ENCODE peak calls at places on chromosome 17, in nine cellular contexts. K is HuH-7.5; O is HTR-8/SVneo; B is CD8-positive, alpha-beta T cell; I is progenitor cell of endocrine pancreas; T is GF-D8; P is activated naive CD4-positive, alpha-beta T cell treated with Interleukin-2 at 50 U/mL for 16 hours; F is Calu3; Z is bronchial epithelial cell. W is an unnamed sample.

GRCh38 chr17:6507535-6507934 is 48.8 kb downstream of the PITPNM3 start:
- DNase-seq in K (no peak), O (peak), B (no peak), I (no peak), T (no peak), P (no peak), F (peak), Z (peak), W (peak)

GRCh38 chr17:3594976-3595375 is 14.2 kb downstream of the TRPV1 start:
- DNase-seq in K (no peak), O (no peak), B (no peak), I (no peak), T (no peak), P (no peak), F (no peak), Z (no peak), W (no peak)

GRCh38 chr17:30378191-30378796 is 433 bp upstream of the CPD start:
- DNase-seq in K (no peak), O (no peak), B (peak), I (no peak), T (no peak), P (peak), F (peak), Z (no peak), W (no peak)

GRCh38 chr17:33115957-33116680 is 124.5 kb downstream of the SPACA3 start:
- DNase-seq in K (no peak), O (no peak), B (no peak), I (no peak), T (no peak), P (no peak), F (no peak), Z (no peak), W (no peak)

GRCh38 chr17:77327566-77328463 is 187.0 kb downstream of the SEC14L1 start:
- DNase-seq in K (no peak), O (no peak), B (no peak), I (no peak), T (no peak), P (no peak), F (no peak), Z (no peak), W (no peak)

GRCh38 chr17:34133350-34133749 is 121.7 kb upstream of the CCL2 start:
- DNase-seq in K (no peak), O (no peak), B (no peak), I (no peak), T (no peak), P (no peak), F (no peak), Z (no peak), W (no peak)

GRCh38 chr17:67980456-67980855 is 15.8 kb downstream of the C17orf58 start:
- DNase-seq in K (no peak), O (no peak), B (no peak), I (no peak), T (no peak), P (no peak), F (no peak), Z (no peak), W (no peak)

GRCh38 chr17:8872036-8872704 is 4.7 kb upstream of the PIK3R6 start:
- DNase-seq in K (no peak), O (no peak), B (no peak), I (no peak), T (no peak), P (no peak), F (no peak), Z (no peak), W (no peak)

GRCh38 chr17:80101160-80101945 is at the start of gene GAA:
- DNase-seq in K (peak), O (peak), B (peak), I (peak), T (peak), P (peak), F (peak), Z (peak), W (peak)

GRCh38 chr17:68847711-68848110 is 107.5 kb downstream of the ABCA8 start:
- DNase-seq in K (no peak), O (no peak), B (no peak), I (no peak), T (no peak), P (no peak), F (no peak), Z (no peak), W (no peak)

GRCh38 chr17:17073006-17073626 is 30.9 kb downstream of the MPRIP start:
- DNase-seq in K (no peak), O (no peak), B (no peak), I (no peak), T (no peak), P (no peak), F (no peak), Z (no peak), W (no peak)

GRCh38 chr17:40442392-40443195 is 656 bp upstream of the IGFBP4 start:
- DNase-seq in K (no peak), O (peak), B (no peak), I (no peak), T (no peak), P (no peak), F (no peak), Z (peak), W (no peak)

GRCh38 chr17:11624968-11625367 is 26.7 kb downstream of the DNAH9 start:
- DNase-seq in K (no peak), O (no peak), B (no peak), I (no peak), T (no peak), P (no peak), F (no peak), Z (no peak), W (no peak)

GRCh38 chr17:17712268-17712924 is 31.1 kb downstream of the RAI1 start:
- DNase-seq in K (no peak), O (no peak), B (no peak), I (no peak), T (peak), P (no peak), F (no peak), Z (peak), W (no peak)

GRCh38 chr17:17681744-17682292 is 560 bp downstream of the RAI1 start:
- DNase-seq in K (no peak), O (no peak), B (peak), I (no peak), T (no peak), P (peak), F (no peak), Z (no peak), W (no peak)

GRCh38 chr17:4599505-4600281 is 15.4 kb downstream of the SMTNL2 start:
- DNase-seq in K (no peak), O (no peak), B (no peak), I (no peak), T (no peak), P (no peak), F (no peak), Z (no peak), W (no peak)

GRCh38 chr17:76076765-76077581 is 2.0 kb upstream of the ZACN start:
- DNase-seq in K (no peak), O (no peak), B (peak), I (no peak), T (no peak), P (peak), F (no peak), Z (no peak), W (no peak)

GRCh38 chr17:44002141-44002848 is 2.1 kb upstream of the NAGS start:
- DNase-seq in K (no peak), O (no peak), B (no peak), I (no peak), T (no peak), P (no peak), F (no peak), Z (peak), W (no peak)

GRCh38 chr17:65092262-65092661 is 35.7 kb upstream of the GNA13 start:
- DNase-seq in K (no peak), O (no peak), B (no peak), I (no peak), T (no peak), P (no peak), F (no peak), Z (peak), W (no peak)

GRCh38 chr17:39838057-39838456 is 26.1 kb downstream of the IKZF3 start:
- DNase-seq in K (no peak), O (no peak), B (no peak), I (no peak), T (no peak), P (no peak), F (no peak), Z (no peak), W (no peak)

GRCh38 chr17:35161281-35161761 is 13.7 kb downstream of the UNC45B start:
- DNase-seq in K (no peak), O (no peak), B (peak), I (no peak), T (no peak), P (no peak), F (no peak), Z (peak), W (no peak)

GRCh38 chr17:53316988-53317387 is 505.7 kb upstream of the KIF2B start:
- DNase-seq in K (no peak), O (no peak), B (no peak), I (no peak), T (no peak), P (no peak), F (no peak), Z (no peak), W (no peak)

GRCh38 chr17:64216385-64217248 is 46.4 kb downstream of the TEX2 start:
- DNase-seq in K (peak), O (no peak), B (no peak), I (no peak), T (no peak), P (no peak), F (peak), Z (no peak), W (no peak)

GRCh38 chr17:3913531-3914318 is 2.5 kb downstream of the P2RX1 start:
- DNase-seq in K (peak), O (peak), B (peak), I (peak), T (peak), P (peak), F (peak), Z (peak), W (peak)

GRCh38 chr17:44121997-44122824 is 1.2 kb downstream of the HDAC5 start:
- DNase-seq in K (no peak), O (no peak), B (no peak), I (no peak), T (no peak), P (no peak), F (no peak), Z (no peak), W (no peak)

GRCh38 chr17:38786372-38786771 is 13.0 kb downstream of the PIP4K2B start:
- DNase-seq in K (no peak), O (no peak), B (no peak), I (no peak), T (no peak), P (no peak), F (no peak), Z (no peak), W (no peak)

GRCh38 chr17:81558941-81559806 is 7.0 kb upstream of the FAAP100 start:
- DNase-seq in K (no peak), O (no peak), B (no peak), I (no peak), T (no peak), P (no peak), F (no peak), Z (no peak), W (no peak)

GRCh38 chr17:14310584-14310983 is 9.7 kb downstream of the HS3ST3B1 start:
- DNase-seq in K (no peak), O (no peak), B (no peak), I (no peak), T (no peak), P (no peak), F (no peak), Z (no peak), W (no peak)

GRCh38 chr17:76022285-76022684 is 4.8 kb downstream of the EVPL start:
- DNase-seq in K (no peak), O (no peak), B (no peak), I (no peak), T (no peak), P (no peak), F (no peak), Z (no peak), W (no peak)

GRCh38 chr17:31144427-31144826 is 49.6 kb downstream of the NF1 start:
- DNase-seq in K (no peak), O (no peak), B (no peak), I (no peak), T (no peak), P (no peak), F (no peak), Z (no peak), W (no peak)

GRCh38 chr17:30346211-30346831 is 12.5 kb upstream of the TMIGD1 start:
- DNase-seq in K (no peak), O (no peak), B (no peak), I (no peak), T (no peak), P (no peak), F (no peak), Z (peak), W (no peak)

GRCh38 chr17:6775871-6776405 is at the start of gene FBXO39:
- DNase-seq in K (no peak), O (no peak), B (no peak), I (no peak), T (no peak), P (no peak), F (no peak), Z (no peak), W (no peak)

GRCh38 chr17:54983260-54983659 is 14.7 kb downstream of the STXBP4 start:
- DNase-seq in K (no peak), O (no peak), B (no peak), I (no peak), T (no peak), P (no peak), F (no peak), Z (no peak), W (no peak)

GRCh38 chr17:6862822-6863221 is 31.3 kb upstream of the TEKT1 start:
- DNase-seq in K (no peak), O (no peak), B (peak), I (no peak), T (no peak), P (no peak), F (no peak), Z (peak), W (no peak)